ENCODE peak calls at places on chromosome 3, in seven cellular contexts. P is H9, Z is Caco-2, R is pancreas, C is body of pancreas, B is neural progenitor cell, V is SJSA1. U is an unnamed sample.

GRCh38 chr3:159432721-159433300 is 555.8 kb upstream of the IL12A start:
- DNase-seq in P (no peak), Z (no peak), R (no peak), C (no peak), B (no peak), V (no peak), U (no peak)

GRCh38 chr3:45123841-45124269 is 22.3 kb downstream of the CDCP1 start:
- DNase-seq in P (no peak), Z (no peak), R (no peak), C (no peak), B (peak; percentile 29), V (peak; percentile 39), U (no peak)

GRCh38 chr3:103393395-103394186 is 958.8 kb downstream of the ZPLD1 start:
- DNase-seq in P (no peak), Z (no peak), R (no peak), C (no peak), B (no peak), V (peak; percentile 72), U (no peak)

GRCh38 chr3:171379281-171379680 is 80.9 kb downstream of the TNIK start:
- DNase-seq in P (no peak), Z (no peak), R (no peak), C (no peak), B (no peak), V (no peak), U (no peak)

GRCh38 chr3:179438836-179439235 is 12.4 kb downstream of the GNB4 start:
- DNase-seq in P (peak; percentile 41), Z (no peak), R (no peak), C (no peak), B (no peak), V (no peak), U (no peak)

GRCh38 chr3:88133711-88134263 is 16.0 kb upstream of the C3orf38 start:
- DNase-seq in P (no peak), Z (no peak), R (no peak), C (no peak), B (no peak), V (no peak), U (no peak)

GRCh38 chr3:62529230-62529629 is 155.9 kb upstream of the FEZF2 start:
- DNase-seq in P (peak; percentile 70), Z (peak; percentile 57), R (peak; percentile 19), C (peak; percentile 16), B (peak; percentile 82), V (no peak), U (peak; percentile 39)

GRCh38 chr3:33883538-33884203 is 85.2 kb downstream of the PDCD6IP start:
- DNase-seq in P (no peak), Z (peak; percentile 48), R (no peak), C (no peak), B (peak; percentile 59), V (peak; percentile 33), U (no peak)

GRCh38 chr3:69746119-69746518 is 6.9 kb downstream of the MITF start:
- DNase-seq in P (no peak), Z (no peak), R (no peak), C (no peak), B (no peak), V (no peak), U (no peak)

GRCh38 chr3:196740476-196741400 is 1.1 kb downstream of the PAK2 start:
- DNase-seq in P (no peak), Z (no peak), R (no peak), C (no peak), B (peak; percentile 69), V (peak; percentile 62), U (no peak)

GRCh38 chr3:172104471-172105072 is 65.2 kb downstream of the FNDC3B start:
- DNase-seq in P (peak; percentile 73), Z (no peak), R (peak; percentile 73), C (peak; percentile 73), B (peak; percentile 68), V (no peak), U (no peak)

GRCh38 chr3:50620420-50620819 is 3.5 kb downstream of the MAPKAPK3 start:
- DNase-seq in P (no peak), Z (no peak), R (no peak), C (no peak), B (no peak), V (no peak), U (no peak)
- H3K4me1 ChIP-seq in P (peaks cover 3% of the 10 kb centered on the region), Z (peaks cover 12% of the 10 kb centered on the region), R (peaks cover 10% of the 10 kb centered on the region), C (peaks cover 53% of the 10 kb centered on the region), B (peaks cover 30% of the 10 kb centered on the region), V (peaks cover 28% of the 10 kb centered on the region), U (peaks cover 3% of the 10 kb centered on the region)

GRCh38 chr3:50268703-50269451 is at the start of gene SEMA3B:
- DNase-seq in P (no peak), Z (peak; percentile 46), R (peak; percentile 95), C (peak; percentile 92), B (no peak), V (peak; percentile 52), U (peak; percentile 85)
- H3K4me1 ChIP-seq in P (peaks cover 5% of the 10 kb centered on the region), Z (peaks cover 77% of the 10 kb centered on the region), R (peaks cover 25% of the 10 kb centered on the region), C (peaks cover 97% of the 10 kb centered on the region), B (peaks cover 51% of the 10 kb centered on the region), V (peaks cover 58% of the 10 kb centered on the region), U (peaks cover 35% of the 10 kb centered on the region)

DNA sequence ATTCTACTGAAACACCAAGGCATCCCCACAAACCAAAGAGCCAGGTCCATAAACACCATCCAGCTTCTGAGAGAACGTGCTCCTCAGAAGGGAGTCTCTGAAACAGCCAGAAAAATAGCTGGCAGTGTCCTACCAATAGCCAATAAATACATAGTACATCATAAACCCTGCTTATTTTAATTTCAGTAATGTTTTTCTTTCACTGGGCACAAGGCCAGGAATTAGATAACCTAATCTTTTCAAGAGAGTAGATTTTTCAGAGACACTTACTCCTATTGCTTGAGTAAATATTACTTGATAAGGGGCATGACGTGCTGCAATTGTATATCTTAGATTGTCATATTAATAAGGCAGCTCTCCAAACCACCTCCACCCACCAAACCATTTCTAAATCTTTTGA is 22.7 kb downstream of the GADL1 start:
- DNase-seq in P (no peak), Z (no peak), R (no peak), C (no peak), B (no peak), V (no peak), U (no peak)
- H3K4me1 ChIP-seq in P (no peaks in the 10 kb centered on the region), Z (no peaks in the 10 kb centered on the region), R (no peaks in the 10 kb centered on the region), C (peaks cover 6% of the 10 kb centered on the region), B (no peaks in the 10 kb centered on the region), V (no peaks in the 10 kb centered on the region), U (peaks cover 1% of the 10 kb centered on the region)

DNA sequence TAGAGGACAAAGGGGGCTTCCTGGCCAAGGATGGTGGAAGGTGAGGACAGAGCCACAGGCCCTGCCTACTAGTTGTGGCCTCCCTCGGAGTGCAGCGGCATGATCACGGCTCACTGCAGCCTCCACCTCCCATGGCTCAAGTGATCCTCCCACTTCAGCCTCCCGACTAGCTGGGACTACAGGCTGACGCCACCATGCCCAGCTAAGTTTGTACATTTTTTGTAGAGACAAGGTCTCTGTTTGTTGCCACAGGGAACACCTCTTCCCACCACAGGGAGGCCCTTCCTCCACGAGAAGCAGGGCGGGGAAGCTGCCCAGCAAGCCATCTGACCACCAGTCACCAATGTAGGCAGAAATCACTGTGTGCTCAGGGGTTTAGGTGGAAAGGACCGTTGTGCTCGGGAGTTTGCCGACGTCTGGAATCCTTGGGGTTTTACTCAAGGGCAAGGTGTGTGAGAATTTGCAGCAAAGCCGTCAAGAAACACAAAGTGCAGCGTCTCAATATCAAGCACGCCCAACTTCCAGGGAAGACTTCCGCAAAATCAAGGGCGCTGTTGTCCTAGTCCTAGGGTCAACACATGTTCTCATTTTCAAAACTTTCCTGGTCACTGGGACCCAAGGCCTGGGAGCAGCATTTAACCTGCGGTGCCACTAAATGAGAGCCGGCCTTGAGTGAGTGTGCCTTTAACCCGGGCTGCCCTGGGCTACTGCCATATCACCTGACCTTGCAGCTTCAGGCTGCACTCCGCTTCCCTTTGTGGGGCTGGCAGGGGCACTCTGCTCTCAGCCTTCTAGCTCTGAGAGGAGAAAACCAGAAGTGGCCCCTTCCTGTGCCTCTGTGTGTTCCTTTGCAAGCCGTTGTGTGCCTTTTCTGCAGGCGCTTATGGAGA is 65.7 kb downstream of the SLC12A8 start:
- DNase-seq in P (no peak), Z (no peak), R (no peak), C (no peak), B (no peak), V (no peak), U (no peak)
- H3K4me1 ChIP-seq in P (peaks cover 11% of the 10 kb centered on the region), Z (peaks cover 19% of the 10 kb centered on the region), R (no peaks in the 10 kb centered on the region), C (peaks cover 9% of the 10 kb centered on the region), B (peaks cover 37% of the 10 kb centered on the region), V (peaks cover 45% of the 10 kb centered on the region), U (no peaks in the 10 kb centered on the region)

GRCh38 chr3:111314146-111314873 is 227.7 kb upstream of the CD96 start:
- DNase-seq in P (no peak), Z (no peak), R (no peak), C (no peak), B (no peak), V (no peak), U (no peak)
- H3K4me1 ChIP-seq in P (no peaks in the 10 kb centered on the region), Z (peaks cover 26% of the 10 kb centered on the region), R (peaks cover 2% of the 10 kb centered on the region), C (peaks cover 13% of the 10 kb centered on the region), B (no peaks in the 10 kb centered on the region), V (no peaks in the 10 kb centered on the region), U (no peaks in the 10 kb centered on the region)